ENCODE peak calls at places on chromosomes 1 and 21, in four cellular contexts. One of them, this sample, is unnamed.

GRCh38 chr1:167103236-167103894 is 9.5 kb downstream of the STYXL2 start:
- DNase-seq in GM12878: no peak
- DNase-seq in K562: no peak
- DNase-seq in HCT116: no peak
- DNase-seq in this sample: no peak

GRCh38 chr1:169779970-169780369 is 14.7 kb downstream of the METTL18 start:
- DNase-seq in GM12878: no peak
- DNase-seq in K562: no peak
- DNase-seq in HCT116: no peak
- DNase-seq in this sample: peak

GRCh38 chr1:156640842-156641706 is 843 bp upstream of the BCAN start:
- DNase-seq in GM12878: no peak
- DNase-seq in K562: no peak
- DNase-seq in HCT116: no peak
- DNase-seq in this sample: no peak

GRCh38 chr1:48667782-48668181 is 108.9 kb downstream of the BEND5 start:
- DNase-seq in GM12878: no peak
- DNase-seq in K562: no peak
- DNase-seq in HCT116: no peak
- DNase-seq in this sample: no peak

GRCh38 chr1:201945157-201945556 is 1.2 kb downstream of the LMOD1 start:
- DNase-seq in GM12878: no peak
- DNase-seq in K562: peak
- DNase-seq in HCT116: no peak
- DNase-seq in this sample: no peak

GRCh38 chr1:47478090-47478489 is 40.2 kb downstream of the FOXD2 start:
- DNase-seq in GM12878: no peak
- DNase-seq in K562: no peak
- DNase-seq in HCT116: no peak
- DNase-seq in this sample: no peak

GRCh38 chr1:220371324-220371723 is 99.1 kb upstream of the RAB3GAP2 start:
- DNase-seq in GM12878: no peak
- DNase-seq in K562: peak
- DNase-seq in HCT116: peak
- DNase-seq in this sample: no peak

GRCh38 chr21:43361493-43362296 is 65.2 kb downstream of the SIK1 start:
- DNase-seq in GM12878: peak
- DNase-seq in K562: no peak
- DNase-seq in HCT116: no peak
- DNase-seq in this sample: peak

GRCh38 chr1:46445773-46446256 is 43.8 kb upstream of the DMBX1 start:
- DNase-seq in GM12878: no peak
- DNase-seq in K562: no peak
- DNase-seq in HCT116: no peak
- DNase-seq in this sample: no peak

GRCh38 chr1:226863446-226863845 is 7.0 kb upstream of the PSEN2 start:
- DNase-seq in GM12878: no peak
- DNase-seq in K562: no peak
- DNase-seq in HCT116: no peak
- DNase-seq in this sample: no peak

GRCh38 chr1:29516063-29516820 is 279.9 kb downstream of the PTPRU start:
- DNase-seq in GM12878: no peak
- DNase-seq in K562: no peak
- DNase-seq in HCT116: no peak
- DNase-seq in this sample: no peak

GRCh38 chr21:34367320-34367935 is 3.6 kb downstream of the KCNE2 start:
- DNase-seq in GM12878: no peak
- DNase-seq in K562: peak
- DNase-seq in HCT116: peak
- DNase-seq in this sample: peak

GRCh38 chr21:43195131-43196021 is 26.6 kb downstream of the CRYAA start:
- DNase-seq in GM12878: no peak
- DNase-seq in K562: no peak
- DNase-seq in HCT116: no peak
- DNase-seq in this sample: no peak

GRCh38 chr1:58325797-58326196 is 220.7 kb downstream of the OMA1 start:
- DNase-seq in GM12878: no peak
- DNase-seq in K562: no peak
- DNase-seq in HCT116: no peak
- DNase-seq in this sample: no peak

GRCh38 chr1:55893155-55893554 is 678.0 kb upstream of the USP24 start:
- DNase-seq in GM12878: no peak
- DNase-seq in K562: no peak
- DNase-seq in HCT116: peak
- DNase-seq in this sample: peak

GRCh38 chr1:213244664-213245091 is 193.6 kb downstream of the RPS6KC1 start:
- DNase-seq in GM12878: no peak
- DNase-seq in K562: peak
- DNase-seq in HCT116: peak
- DNase-seq in this sample: peak

GRCh38 chr1:175131100-175131499 is 61.5 kb downstream of the KIAA0040 start:
- DNase-seq in GM12878: no peak
- DNase-seq in K562: no peak
- DNase-seq in HCT116: no peak
- DNase-seq in this sample: no peak

GRCh38 chr1:12528021-12528852 is 89.8 kb downstream of the DHRS3 start:
- DNase-seq in GM12878: no peak
- DNase-seq in K562: peak
- DNase-seq in HCT116: no peak
- DNase-seq in this sample: no peak

GRCh38 chr1:61976566-61976965 is 218.1 kb upstream of the L1TD1 start:
- DNase-seq in GM12878: no peak
- DNase-seq in K562: no peak
- DNase-seq in HCT116: no peak
- DNase-seq in this sample: no peak

GRCh38 chr1:61981870-61982660 is 212.6 kb upstream of the L1TD1 start:
- DNase-seq in GM12878: no peak
- DNase-seq in K562: no peak
- DNase-seq in HCT116: no peak
- DNase-seq in this sample: no peak

GRCh38 chr1:61980561-61980960 is 214.1 kb upstream of the L1TD1 start:
- DNase-seq in GM12878: no peak
- DNase-seq in K562: no peak
- DNase-seq in HCT116: no peak
- DNase-seq in this sample: no peak

GRCh38 chr1:61978866-61979265 is 215.8 kb upstream of the L1TD1 start:
- DNase-seq in GM12878: no peak
- DNase-seq in K562: no peak
- DNase-seq in HCT116: no peak
- DNase-seq in this sample: no peak

GRCh38 chr1:61979729-61980128 is 214.9 kb upstream of the L1TD1 start:
- DNase-seq in GM12878: no peak
- DNase-seq in K562: no peak
- DNase-seq in HCT116: no peak
- DNase-seq in this sample: no peak
- TF ChIP-seq POLR2A in GM12878: no peak
- TF ChIP-seq POLR2A in K562: no peak
- TF ChIP-seq POLR2A in HCT116: no peak
- TF ChIP-seq POLR2A in this sample: no peak

GRCh38 chr1:151721788-151722510 is 627 bp downstream of the RIIAD1 start:
- DNase-seq in GM12878: no peak
- DNase-seq in K562: no peak
- DNase-seq in HCT116: no peak
- DNase-seq in this sample: no peak
- TF ChIP-seq EZH2 in GM12878: no peak
- TF ChIP-seq EZH2 in K562: no peak
- TF ChIP-seq EZH2 in HCT116: no peak
- TF ChIP-seq EZH2 in this sample: peak

DNA sequence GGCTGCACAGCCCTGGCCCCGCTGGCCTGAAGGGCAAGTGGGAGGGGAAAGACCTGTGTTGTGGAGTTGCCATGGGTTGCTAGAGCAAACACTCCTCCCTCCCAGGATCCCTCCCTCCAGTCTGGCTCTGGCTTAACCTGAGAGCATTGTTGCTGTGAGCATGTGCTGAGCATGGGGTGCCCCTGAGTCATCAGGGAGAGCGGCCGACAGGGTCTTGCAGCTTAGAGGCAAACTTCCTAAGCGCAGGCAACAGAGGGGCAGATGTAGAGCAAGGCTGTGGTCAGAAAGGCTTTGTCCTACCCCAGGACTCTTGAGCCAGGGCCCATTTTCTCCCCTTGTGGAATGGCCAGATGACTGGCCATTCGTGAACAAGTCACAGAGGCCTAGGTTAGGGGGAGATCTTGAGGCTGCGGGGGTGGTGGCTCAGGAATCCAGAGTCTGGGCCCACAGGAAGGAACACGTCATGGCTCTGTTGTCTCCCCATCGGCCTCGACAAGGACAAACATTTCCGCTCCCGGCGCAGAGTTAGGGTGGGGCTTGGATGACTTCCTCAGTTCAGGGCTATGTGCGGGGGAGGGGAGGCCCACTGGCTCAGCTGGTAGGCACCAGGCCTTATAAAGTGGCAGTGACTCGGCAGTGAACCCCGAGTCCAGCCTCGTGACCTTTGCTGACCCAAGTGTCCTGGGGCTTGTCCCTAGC is 362 bp upstream of the DYNLT4 start:
- DNase-seq in GM12878: peak
- DNase-seq in K562: peak
- DNase-seq in HCT116: peak
- DNase-seq in this sample: peak
- TF ChIP-seq POLR2A in GM12878: no peak
- TF ChIP-seq POLR2A in K562: peak
- TF ChIP-seq POLR2A in HCT116: peak
- TF ChIP-seq POLR2A in this sample: peak

GRCh38 chr1:1433804-1434130 is 1.7 kb upstream of the VWA1 start:
- DNase-seq in GM12878: no peak
- DNase-seq in K562: no peak
- DNase-seq in HCT116: peak
- DNase-seq in this sample: peak

GRCh38 chr1:1431845-1432565 is 3.5 kb upstream of the VWA1 start:
- DNase-seq in GM12878: no peak
- DNase-seq in K562: no peak
- DNase-seq in HCT116: no peak
- DNase-seq in this sample: no peak

GRCh38 chr1:1432566-1432950 is 2.9 kb upstream of the VWA1 start:
- DNase-seq in GM12878: no peak
- DNase-seq in K562: no peak
- DNase-seq in HCT116: no peak
- DNase-seq in this sample: no peak

GRCh38 chr1:1434131-1434811 is 1.2 kb upstream of the VWA1 start:
- DNase-seq in GM12878: no peak
- DNase-seq in K562: peak
- DNase-seq in HCT116: no peak
- DNase-seq in this sample: no peak

DNA sequence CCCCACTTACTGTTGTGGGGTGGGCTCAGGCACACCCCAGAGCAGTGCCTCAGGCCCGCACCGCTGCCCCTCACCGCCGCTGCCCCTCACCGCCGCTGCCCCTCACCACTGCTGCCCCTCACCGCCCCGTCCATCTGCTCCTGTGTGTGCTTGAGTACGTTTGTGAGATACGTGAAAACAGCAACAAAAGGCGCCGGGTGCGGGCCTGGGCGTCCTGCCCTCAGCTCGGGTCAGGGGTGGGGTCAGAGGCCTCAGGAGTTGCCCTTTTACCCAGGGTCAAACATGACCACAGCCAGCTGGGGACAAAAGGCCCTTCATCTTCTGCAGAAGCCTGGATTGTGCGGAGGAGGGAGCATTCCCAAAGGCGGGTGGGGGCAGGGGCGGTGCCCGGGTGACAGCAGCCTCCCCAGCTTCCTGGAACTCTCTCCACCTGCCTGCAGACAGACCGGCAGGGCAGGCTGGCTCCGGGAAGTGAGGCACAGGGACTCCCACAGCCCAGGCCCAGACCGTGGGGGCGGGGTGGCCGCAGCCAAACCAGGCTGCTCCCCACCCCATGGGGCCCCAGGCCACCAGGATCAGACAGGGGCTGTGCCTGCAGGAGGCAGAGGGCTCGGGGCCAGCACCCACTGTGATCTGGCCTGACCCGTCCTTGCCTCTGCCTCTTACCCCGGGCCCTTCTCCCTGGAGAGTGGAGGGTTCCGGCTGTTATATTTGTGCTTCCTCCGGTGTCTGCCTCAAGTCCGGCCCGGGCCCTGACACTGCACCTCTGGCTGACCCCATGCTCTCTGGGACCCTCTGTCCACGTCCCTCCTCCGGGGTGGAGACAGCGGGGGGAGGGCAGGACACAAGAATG is 2.3 kb upstream of the VWA1 start:
- DNase-seq in GM12878: no peak
- DNase-seq in K562: peak
- DNase-seq in HCT116: no peak
- DNase-seq in this sample: no peak
- TF ChIP-seq EZH2 in GM12878: no peak
- TF ChIP-seq EZH2 in K562: no peak
- TF ChIP-seq EZH2 in HCT116: no peak
- TF ChIP-seq EZH2 in this sample: no peak

GRCh38 chr1:62178372-62178771 is 16.3 kb upstream of the L1TD1 start:
- DNase-seq in GM12878: no peak
- DNase-seq in K562: no peak
- DNase-seq in HCT116: no peak
- DNase-seq in this sample: no peak
- TF ChIP-seq POLR2A in GM12878: no peak
- TF ChIP-seq POLR2A in K562: no peak
- TF ChIP-seq POLR2A in HCT116: no peak
- TF ChIP-seq POLR2A in this sample: no peak

GRCh38 chr21:33063365-33063883 is 6.5 kb upstream of the OLIG1 start:
- DNase-seq in GM12878: no peak
- DNase-seq in K562: no peak
- DNase-seq in HCT116: no peak
- DNase-seq in this sample: no peak

GRCh38 chr21:33063907-33064622 is 5.9 kb upstream of the OLIG1 start:
- DNase-seq in GM12878: no peak
- DNase-seq in K562: no peak
- DNase-seq in HCT116: no peak
- DNase-seq in this sample: no peak

GRCh38 chr21:33067457-33067856 is 2.5 kb upstream of the OLIG1 start:
- DNase-seq in GM12878: no peak
- DNase-seq in K562: no peak
- DNase-seq in HCT116: no peak
- DNase-seq in this sample: no peak

GRCh38 chr21:33067045-33067444 is 2.9 kb upstream of the OLIG1 start:
- DNase-seq in GM12878: no peak
- DNase-seq in K562: no peak
- DNase-seq in HCT116: no peak
- DNase-seq in this sample: no peak

GRCh38 chr21:33064623-33064996 is 5.3 kb upstream of the OLIG1 start:
- DNase-seq in GM12878: no peak
- DNase-seq in K562: no peak
- DNase-seq in HCT116: no peak
- DNase-seq in this sample: peak
- TF ChIP-seq EZH2 in GM12878: no peak
- TF ChIP-seq EZH2 in K562: no peak
- TF ChIP-seq EZH2 in HCT116: no peak
- TF ChIP-seq EZH2 in this sample: no peak

This sample was measured in endothelial cell of umbilical vein.